ENCODE peak calls at places on chromosomes 11 and 22, in ten cellular contexts. Y, S, J, M, C, H, D, Z, B and F are unnamed samples.

GRCh38 chr11:94017446-94017845 is 3.7 kb upstream of the HEPHL1 start:
- DNase-seq in Z (no peak), Y (no peak), S (no peak), D (no peak), M (no peak), J (peak), H (no peak), B (no peak), C (no peak), F (no peak)

GRCh38 chr11:66181632-66182345 is 86.7 kb upstream of the RAB1B start:
- DNase-seq in H (no peak), S (no peak), Z (no peak), B (no peak), D (no peak), J (no peak), C (no peak), Y (no peak), M (no peak), F (no peak)

GRCh38 chr22:40628354-40629042 is 8.0 kb downstream of the MRTFA start:
- DNase-seq in S (no peak), M (peak), Z (peak), Y (no peak), B (no peak), J (peak), D (no peak), H (no peak), C (no peak), F (no peak)

GRCh38 chr11:92941676-92942571 is 27.5 kb upstream of the MTNR1B start:
- DNase-seq in B (no peak), M (peak), Y (no peak), S (no peak), D (no peak), J (peak), C (no peak), Z (peak), H (peak), F (no peak)

GRCh38 chr22:25748140-25748539 is 6.2 kb downstream of the MYO18B start:
- DNase-seq in M (no peak), B (no peak), D (no peak), Y (no peak), Z (no peak), S (no peak), J (no peak), H (no peak), C (no peak), F (no peak)

GRCh38 chr11:57641011-57641410 is 8.7 kb downstream of the YPEL4 start:
- DNase-seq in M (no peak), S (peak), J (no peak), C (no peak), H (no peak), Y (no peak), D (no peak), B (no peak), Z (peak), F (no peak)

GRCh38 chr11:108538022-108538424 is 39.8 kb upstream of the POGLUT3 start:
- DNase-seq in Y (no peak), J (peak), M (no peak), D (no peak), S (no peak), Z (no peak), C (no peak), H (peak), B (no peak), F (no peak)

GRCh38 chr11:75931124-75931523 is 116.1 kb downstream of the UVRAG start:
- DNase-seq in J (no peak), C (no peak), Z (peak), D (peak), Y (no peak), S (no peak), B (no peak), H (no peak), M (no peak), F (no peak)

GRCh38 chr11:12232819-12233601 is 122.6 kb downstream of the MICAL2 start:
- DNase-seq in C (no peak), B (no peak), J (peak), Y (no peak), S (no peak), D (peak), H (no peak), Z (peak), M (no peak), F (no peak)

GRCh38 chr11:126561327-126561893 is 205.9 kb downstream of the ST3GAL4 start:
- DNase-seq in M (peak), Y (no peak), S (peak), D (peak), J (peak), H (no peak), Z (peak), B (peak), C (no peak), F (no peak)

GRCh38 chr11:64568041-64568571 is 22.9 kb upstream of the SLC22A12 start:
- DNase-seq in Z (no peak), H (no peak), J (no peak), Y (no peak), B (no peak), M (no peak), D (no peak), C (no peak), S (no peak), F (no peak)

GRCh38 chr11:20544536-20545237 is 54.7 kb upstream of the SLC6A5 start:
- DNase-seq in B (no peak), C (no peak), M (no peak), H (no peak), S (no peak), Z (no peak), J (no peak), D (no peak), Y (no peak), F (no peak)

GRCh38 chr11:77471520-77472234 is 2.2 kb downstream of the PAK1 start:
- DNase-seq in J (no peak), H (no peak), D (no peak), Z (no peak), M (no peak), C (no peak), B (peak), Y (no peak), S (no peak), F (no peak)

GRCh38 chr11:122816701-122817100 is 21.6 kb upstream of the CRTAM start:
- DNase-seq in M (no peak), B (no peak), Y (no peak), S (no peak), C (no peak), Z (no peak), H (no peak), D (no peak), J (no peak), F (no peak)

GRCh38 chr11:76008474-76008873 is 193.5 kb downstream of the UVRAG start:
- DNase-seq in Z (peak), J (no peak), Y (no peak), B (no peak), C (no peak), H (no peak), M (no peak), S (no peak), D (no peak), F (no peak)

GRCh38 chr11:103652013-103652412 is 384.4 kb upstream of the DDI1 start:
- DNase-seq in H (no peak), Y (no peak), J (no peak), M (no peak), S (no peak), D (no peak), C (no peak), Z (peak), B (no peak), F (no peak)

GRCh38 chr11:82686211-82686610 is 47.5 kb downstream of the FAM181B start:
- DNase-seq in C (no peak), B (no peak), Y (no peak), H (no peak), D (no peak), J (no peak), Z (no peak), M (no peak), S (no peak), F (no peak)

GRCh38 chr11:34036456-34036855 is 15.1 kb upstream of the CAPRIN1 start:
- DNase-seq in C (no peak), S (no peak), D (no peak), H (no peak), Z (no peak), M (no peak), B (no peak), Y (no peak), J (no peak), F (no peak)

GRCh38 chr11:20488352-20488751 is 100.8 kb downstream of the PRMT3 start:
- DNase-seq in S (no peak), C (no peak), J (peak), B (no peak), M (no peak), D (no peak), H (peak), Z (no peak), Y (no peak), F (no peak)

GRCh38 chr22:44154431-44154942 is 26.2 kb upstream of the PARVG start:
- DNase-seq in S (no peak), Y (no peak), C (no peak), H (no peak), J (peak), M (no peak), D (no peak), B (no peak), Z (no peak), F (no peak)

GRCh38 chr11:11569936-11570491 is 51.8 kb downstream of the GALNT18 start:
- DNase-seq in Z (peak), C (no peak), H (peak), D (no peak), Y (peak), B (no peak), S (no peak), J (no peak), M (no peak), F (no peak)

GRCh38 chr11:12057299-12057980 is 49.0 kb upstream of the DKK3 start:
- DNase-seq in D (no peak), Z (no peak), J (no peak), S (no peak), Y (no peak), H (no peak), B (no peak), C (no peak), M (no peak), F (no peak)

GRCh38 chr11:128407962-128408361 is 179.4 kb downstream of the ETS1 start:
- DNase-seq in J (no peak), H (no peak), S (no peak), C (no peak), Z (peak), B (no peak), D (no peak), M (no peak), Y (no peak), F (no peak)

GRCh38 chr11:120197254-120197891 is 13.5 kb upstream of the OAF start:
- DNase-seq in C (no peak), J (no peak), Z (peak), B (no peak), M (no peak), Y (no peak), S (no peak), H (no peak), D (no peak), F (no peak)

GRCh38 chr22:37832022-37832857 is 9.1 kb downstream of the GALR3 start:
- DNase-seq in Z (no peak), D (no peak), J (no peak), C (no peak), M (no peak), H (no peak), Y (no peak), B (no peak), S (no peak), F (no peak)

GRCh38 chr11:55942785-55943392 is 6.7 kb upstream of the OR5I1 start:
- DNase-seq in B (no peak), H (no peak), S (no peak), Y (no peak), D (no peak), C (no peak), M (peak), Z (peak), J (peak), F (no peak)

GRCh38 chr11:16365456-16366355 is 9.4 kb upstream of the SOX6 start:
- DNase-seq in B (no peak), Y (no peak), S (no peak), D (no peak), C (no peak), Z (no peak), J (no peak), M (no peak), H (peak), F (no peak)